ENCODE peak calls at places on chromosomes 16 and 17, in five cellular contexts. J is H9, A is mesenchymal stem cell, X is H1, S is neuronal stem cell. V is an unnamed sample.

GRCh38 chr16:52265446-52265861 is 281.5 kb downstream of the TOX3 start:
- DNase-seq in J (peak; percentile 38), A (no peak), X (no peak), S (no peak), V (no peak)

GRCh38 chr17:29115906-29116651 is 64.1 kb downstream of the MYO18A start:
- DNase-seq in J (peak; percentile 90), A (peak; percentile 69), X (peak; percentile 79), S (no peak), V (no peak)

GRCh38 chr17:66405836-66406679 is 103.6 kb downstream of the PRKCA start:
- DNase-seq in J (no peak), A (no peak), X (no peak), S (no peak), V (no peak)

GRCh38 chr16:89922477-89922883 is 662 bp upstream of the TUBB3 start:
- DNase-seq in J (peak; percentile 83), A (peak; percentile 97), X (peak; percentile 70), S (peak; percentile 61), V (peak; percentile 53)

GRCh38 chr17:3551189-3551588 is 6.4 kb downstream of the TRPV3 start:
- DNase-seq in J (peak; percentile 57), A (no peak), X (no peak), S (no peak), V (no peak)

GRCh38 chr16:50244140-50244503 is 22.2 kb upstream of the ADCY7 start:
- DNase-seq in J (no peak), A (no peak), X (no peak), S (no peak), V (no peak)

GRCh38 chr17:5533486-5534315 is 47.3 kb downstream of the MIS12 start:
- DNase-seq in J (no peak), A (no peak), X (no peak), S (no peak), V (no peak)

GRCh38 chr17:8206536-8206935 is 3.8 kb downstream of the AURKB start:
- DNase-seq in J (no peak), A (no peak), X (no peak), S (no peak), V (no peak)

GRCh38 chr17:80133626-80133970 is 13.3 kb downstream of the EIF4A3 start:
- DNase-seq in J (peak; percentile 29), A (no peak), X (no peak), S (no peak), V (no peak)

GRCh38 chr17:7486181-7486580 is 2.0 kb downstream of the POLR2A start:
- DNase-seq in J (no peak), A (peak; percentile 54), X (no peak), S (no peak), V (no peak)

GRCh38 chr17:50185724-50186545 is 15.5 kb downstream of the COL1A1 start:
- DNase-seq in J (no peak), A (peak; percentile 33), X (no peak), S (no peak), V (no peak)

GRCh38 chr16:73173396-73173795 is 125.5 kb upstream of the ZFHX3 start:
- DNase-seq in J (no peak), A (no peak), X (no peak), S (no peak), V (no peak)

GRCh38 chr16:54397838-54398237 is 111.3 kb upstream of the IRX3 start:
- DNase-seq in J (no peak), A (no peak), X (no peak), S (no peak), V (no peak)

GRCh38 chr17:80751070-80751459 is 206.4 kb downstream of the RPTOR start:
- DNase-seq in J (no peak), A (no peak), X (no peak), S (no peak), V (no peak)

GRCh38 chr17:28394717-28395116 is 11.3 kb downstream of the SLC46A1 start:
- DNase-seq in J (no peak), A (peak; percentile 62), X (no peak), S (no peak), V (no peak)

GRCh38 chr17:77690271-77691161 is 268.0 kb upstream of the TNRC6C start:
- DNase-seq in J (peak; percentile 25), A (no peak), X (no peak), S (no peak), V (no peak)

GRCh38 chr16:29993191-29993902 is 2.1 kb downstream of the HIRIP3 start:
- DNase-seq in J (no peak), A (no peak), X (no peak), S (no peak), V (no peak)

GRCh38 chr16:27618140-27618539 is 68.2 kb downstream of the KATNIP start:
- DNase-seq in J (no peak), A (no peak), X (no peak), S (no peak), V (no peak)

GRCh38 chr16:23182206-23182674 is 305 bp upstream of the SCNN1G start:
- DNase-seq in J (peak; percentile 95), A (peak; percentile 52), X (peak; percentile 98), S (peak; percentile 56), V (peak; percentile 96)

GRCh38 chr16:23835390-23836077 is at the start of gene PRKCB:
- DNase-seq in J (peak; percentile 89), A (peak; percentile 1), X (peak; percentile 97), S (peak; percentile 90), V (peak; percentile 49)

GRCh38 chr16:188674-189073 is 8.4 kb downstream of the HBQ1 start:
- DNase-seq in J (no peak), A (no peak), X (no peak), S (no peak), V (no peak)

GRCh38 chr17:61442136-61442775 is 10.0 kb upstream of the TBX4 start:
- DNase-seq in J (no peak), A (no peak), X (peak; percentile 13), S (no peak), V (no peak)

GRCh38 chr16:85924675-85925074 is 25.7 kb downstream of the IRF8 start:
- DNase-seq in J (no peak), A (peak; percentile 89), X (no peak), S (no peak), V (peak; percentile 96)

GRCh38 chr16:57253410-57253927 is 8.4 kb downstream of the ARL2BP start:
- DNase-seq in J (no peak), A (no peak), X (no peak), S (no peak), V (no peak)

GRCh38 chr17:66682293-66682692 is 152.6 kb upstream of the CACNG5 start:
- DNase-seq in J (no peak), A (no peak), X (no peak), S (no peak), V (no peak)

GRCh38 chr16:88527186-88527936 is 42.8 kb upstream of the ZC3H18 start:
- DNase-seq in J (peak; percentile 81), A (peak; percentile 58), X (peak; percentile 94), S (peak; percentile 66), V (no peak)

GRCh38 chr16:30761427-30761927 is 385 bp downstream of the CFAP119 start:
- DNase-seq in J (peak; percentile 68), A (peak; percentile 68), X (peak; percentile 61), S (peak; percentile 36), V (peak; percentile 11)

GRCh38 chr17:74497471-74497870 is 31.0 kb downstream of the CD300A start:
- DNase-seq in J (no peak), A (no peak), X (no peak), S (no peak), V (no peak)

GRCh38 chr16:54430491-54431030 is 144.0 kb upstream of the IRX3 start:
- DNase-seq in J (no peak), A (peak; percentile 62), X (no peak), S (peak; percentile 26), V (peak; percentile 37)

GRCh38 chr17:55303701-55304145 is 39.0 kb downstream of the HLF start:
- DNase-seq in J (no peak), A (no peak), X (no peak), S (no peak), V (peak; percentile 60)

GRCh38 chr17:55300479-55301290 is 35.9 kb downstream of the HLF start:
- DNase-seq in J (no peak), A (no peak), X (no peak), S (no peak), V (no peak)

GRCh38 chr17:55301521-55302406 is 37.0 kb downstream of the HLF start:
- DNase-seq in J (no peak), A (no peak), X (no peak), S (no peak), V (no peak)

GRCh38 chr17:55303008-55303493 is 38.3 kb downstream of the HLF start:
- DNase-seq in J (no peak), A (no peak), X (no peak), S (no peak), V (no peak)

GRCh38 chr17:55302407-55302787 is 37.6 kb downstream of the HLF start:
- DNase-seq in J (no peak), A (no peak), X (no peak), S (no peak), V (no peak)
- H3K14ac ChIP-seq in J (no peak overlapping the region), A (no peak overlapping the region), X (no peak overlapping the region), S (no peak overlapping the region), V (no peak overlapping the region)

GRCh38 chr17:16940116-16940881 is 31.6 kb downstream of the TNFRSF13B start:
- DNase-seq in J (peak; percentile 87), A (no peak), X (peak; percentile 61), S (no peak), V (no peak)

GRCh38 chr17:16942141-16943031 is 29.5 kb downstream of the TNFRSF13B start:
- DNase-seq in J (no peak), A (no peak), X (no peak), S (no peak), V (no peak)

GRCh38 chr17:16941072-16941641 is 30.8 kb downstream of the TNFRSF13B start:
- DNase-seq in J (peak; percentile 26), A (no peak), X (no peak), S (no peak), V (no peak)

GRCh38 chr17:16943032-16943352 is 28.9 kb downstream of the TNFRSF13B start:
- DNase-seq in J (no peak), A (no peak), X (no peak), S (no peak), V (no peak)

DNA sequence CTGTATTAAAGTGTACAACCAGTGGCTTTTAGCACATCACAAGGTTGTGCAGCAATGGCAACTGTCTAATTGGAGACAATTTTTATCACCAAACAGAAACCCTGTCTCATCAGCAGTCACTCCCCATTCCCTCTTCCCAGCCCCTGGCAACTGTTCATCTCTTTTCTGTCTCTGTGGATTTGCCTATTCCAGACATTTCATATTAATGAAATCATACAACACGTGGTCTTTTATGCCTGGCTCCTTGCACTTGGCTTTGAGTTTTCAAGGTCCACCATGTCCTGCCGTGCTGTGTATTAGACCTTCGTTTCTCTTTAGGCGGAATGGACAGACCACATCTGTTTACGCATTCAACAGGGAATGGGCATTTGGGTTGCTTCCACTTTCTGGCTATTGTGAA is 30.3 kb downstream of the TNFRSF13B start:
- DNase-seq in J (no peak), A (no peak), X (no peak), S (no peak), V (no peak)
- H2BK120ac ChIP-seq in J (no peak overlapping the region), A (no peak overlapping the region), X (no peak overlapping the region), S (no peak overlapping the region), V (no peak overlapping the region)

GRCh38 chr16:1499756-1500464 is 6.8 kb downstream of the TELO2 start:
- DNase-seq in J (no peak), A (no peak), X (no peak), S (no peak), V (no peak)
- H2BK12ac ChIP-seq in J (no peak overlapping the region), A (no peak overlapping the region), X (no peak overlapping the region), S (no peak overlapping the region), V (no peak overlapping the region)

DNA sequence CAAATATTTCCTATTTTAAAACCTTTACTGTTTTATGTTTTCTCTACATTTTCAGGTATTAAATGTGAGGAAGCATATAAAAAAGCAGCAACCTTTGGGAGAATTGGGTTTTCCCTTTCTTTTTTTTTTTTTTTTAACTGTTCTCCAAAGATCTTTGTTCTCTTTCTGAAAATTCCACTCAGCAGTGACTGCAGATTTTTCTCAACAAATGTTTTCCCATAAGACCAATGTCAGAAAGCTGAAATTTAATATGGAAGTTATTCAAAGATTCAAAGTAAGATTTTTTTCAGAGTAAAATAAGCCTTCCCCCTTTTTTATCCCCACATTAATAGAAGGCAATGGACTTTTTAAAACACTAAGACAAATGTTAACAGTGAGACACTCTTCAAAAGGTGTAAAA is 169.7 kb downstream of the CYB561 start:
- DNase-seq in J (no peak), A (no peak), X (no peak), S (no peak), V (no peak)
- H3K14ac ChIP-seq in J (no peak overlapping the region), A (no peak overlapping the region), X (no peak overlapping the region), S (no peak overlapping the region), V (no peak overlapping the region)